ENCODE peak calls at places on chromosomes 12 and 14, in four cellular contexts. One of them, this sample, is unnamed.

GRCh38 chr12:113439606-113440030 is 17.4 kb downstream of the SDSL start:
- DNase-seq in RWPE1: peak; percentile 41
- DNase-seq in pancreas: peak; percentile 72
- DNase-seq in ovary: peak; percentile 46
- DNase-seq in this sample: no peak

GRCh38 chr14:77083082-77083481 is 15.0 kb upstream of the CIPC start:
- DNase-seq in RWPE1: no peak
- DNase-seq in pancreas: no peak
- DNase-seq in ovary: no peak
- DNase-seq in this sample: no peak

GRCh38 chr14:103103461-103104388 is 9.2 kb downstream of the EXOC3L4 start:
- DNase-seq in ovary: no peak
- DNase-seq in pancreas: peak; percentile 77
- DNase-seq in RWPE1: peak; percentile 52
- DNase-seq in this sample: peak; percentile 93

GRCh38 chr12:13523926-13524325 is 327.4 kb downstream of the EMP1 start:
- DNase-seq in ovary: no peak
- DNase-seq in RWPE1: no peak
- DNase-seq in pancreas: no peak
- DNase-seq in this sample: no peak

GRCh38 chr12:72075401-72075800 is 136.8 kb downstream of the TPH2 start:
- DNase-seq in RWPE1: no peak
- DNase-seq in pancreas: no peak
- DNase-seq in ovary: no peak
- DNase-seq in this sample: no peak

GRCh38 chr12:102980350-102980749 is 22.9 kb downstream of the ASCL1 start:
- DNase-seq in ovary: no peak
- DNase-seq in pancreas: no peak
- DNase-seq in RWPE1: no peak
- DNase-seq in this sample: no peak

GRCh38 chr12:123900898-123901376 is 71.7 kb downstream of the CCDC92 start:
- DNase-seq in RWPE1: no peak
- DNase-seq in pancreas: no peak
- DNase-seq in ovary: no peak
- DNase-seq in this sample: no peak

GRCh38 chr14:76486251-76486743 is 110.4 kb downstream of the ESRRB start:
- DNase-seq in RWPE1: no peak
- DNase-seq in ovary: no peak
- DNase-seq in pancreas: no peak
- DNase-seq in this sample: no peak

GRCh38 chr12:113473942-113474341 is 2.3 kb upstream of the LHX5 start:
- DNase-seq in pancreas: no peak
- DNase-seq in ovary: no peak
- DNase-seq in RWPE1: no peak
- DNase-seq in this sample: no peak

GRCh38 chr14:68232643-68233055 is 413.1 kb downstream of the RAD51B start:
- DNase-seq in RWPE1: peak; percentile 84
- DNase-seq in pancreas: no peak
- DNase-seq in ovary: peak; percentile 67
- DNase-seq in this sample: no peak

GRCh38 chr12:56522486-56523193 is 1.0 kb downstream of the RBMS2 start:
- DNase-seq in ovary: no peak
- DNase-seq in RWPE1: no peak
- DNase-seq in pancreas: no peak
- DNase-seq in this sample: no peak

GRCh38 chr12:1277905-1278304 is 286.9 kb downstream of the ERC1 start:
- DNase-seq in RWPE1: no peak
- DNase-seq in ovary: no peak
- DNase-seq in pancreas: no peak
- DNase-seq in this sample: no peak

GRCh38 chr12:74337951-74338350 is 199.7 kb upstream of the ATXN7L3B start:
- DNase-seq in RWPE1: peak; percentile 30
- DNase-seq in ovary: no peak
- DNase-seq in pancreas: no peak
- DNase-seq in this sample: no peak

GRCh38 chr12:112107728-112108447 is 695 bp downstream of the NAA25 start:
- DNase-seq in ovary: no peak
- DNase-seq in RWPE1: no peak
- DNase-seq in pancreas: no peak
- DNase-seq in this sample: peak; percentile 45

GRCh38 chr12:11174022-11174421 is 3.0 kb downstream of the SMIM10L1 start:
- DNase-seq in RWPE1: no peak
- DNase-seq in ovary: no peak
- DNase-seq in pancreas: no peak
- DNase-seq in this sample: no peak

GRCh38 chr14:77108753-77109152 is 10.7 kb downstream of the CIPC start:
- DNase-seq in pancreas: no peak
- DNase-seq in RWPE1: no peak
- DNase-seq in ovary: no peak
- DNase-seq in this sample: no peak

GRCh38 chr14:53608369-53608768 is 348.3 kb downstream of the BMP4 start:
- DNase-seq in RWPE1: peak; percentile 73
- DNase-seq in pancreas: no peak
- DNase-seq in ovary: no peak
- DNase-seq in this sample: no peak

GRCh38 chr12:81077686-81078441 is at the start of gene ACSS3:
- DNase-seq in RWPE1: no peak
- DNase-seq in ovary: peak; percentile 66
- DNase-seq in pancreas: peak; percentile 62
- DNase-seq in this sample: peak; percentile 81

GRCh38 chr14:103521438-103521961 is 1.1 kb downstream of the CKB start:
- DNase-seq in pancreas: no peak
- DNase-seq in ovary: no peak
- DNase-seq in RWPE1: no peak
- DNase-seq in this sample: no peak

GRCh38 chr14:72594099-72594901 is 299.6 kb downstream of the DPF3 start:
- DNase-seq in pancreas: no peak
- DNase-seq in RWPE1: no peak
- DNase-seq in ovary: no peak
- DNase-seq in this sample: no peak

GRCh38 chr14:103548463-103549351 is 13.8 kb downstream of the BAG5 start:
- DNase-seq in pancreas: peak; percentile 52
- DNase-seq in RWPE1: no peak
- DNase-seq in ovary: peak; percentile 25
- DNase-seq in this sample: no peak

GRCh38 chr14:35998303-35998702 is 172.2 kb downstream of the BRMS1L start:
- DNase-seq in ovary: no peak
- DNase-seq in pancreas: no peak
- DNase-seq in RWPE1: no peak
- DNase-seq in this sample: no peak

GRCh38 chr14:26187996-26188605 is 409.7 kb downstream of the NOVA1 start:
- DNase-seq in pancreas: no peak
- DNase-seq in RWPE1: no peak
- DNase-seq in ovary: no peak
- DNase-seq in this sample: no peak

GRCh38 chr12:132597333-132598283 is 12.8 kb downstream of the LRCOL1 start:
- DNase-seq in ovary: peak; percentile 58
- DNase-seq in pancreas: no peak
- DNase-seq in RWPE1: no peak
- DNase-seq in this sample: no peak

GRCh38 chr12:119020377-119021360 is 39.3 kb downstream of the SRRM4 start:
- DNase-seq in pancreas: peak; percentile 86
- DNase-seq in ovary: no peak
- DNase-seq in RWPE1: no peak
- DNase-seq in this sample: no peak

GRCh38 chr14:65549429-65549828 is 136.9 kb downstream of the FUT8 start:
- DNase-seq in RWPE1: no peak
- DNase-seq in ovary: no peak
- DNase-seq in pancreas: no peak
- DNase-seq in this sample: no peak

GRCh38 chr12:52499836-52500560 is 6.9 kb upstream of the KRT6A start:
- DNase-seq in RWPE1: no peak
- DNase-seq in ovary: no peak
- DNase-seq in pancreas: no peak
- DNase-seq in this sample: no peak

GRCh38 chr12:93612719-93613228 is 40.3 kb downstream of the SOCS2 start:
- DNase-seq in RWPE1: no peak
- DNase-seq in ovary: no peak
- DNase-seq in pancreas: no peak
- DNase-seq in this sample: no peak

GRCh38 chr12:70443274-70443673 is 77.2 kb downstream of the KCNMB4 start:
- DNase-seq in ovary: no peak
- DNase-seq in RWPE1: peak; percentile 34
- DNase-seq in pancreas: no peak
- DNase-seq in this sample: no peak

GRCh38 chr12:53613821-53614220 is 12.4 kb downstream of the ATF7 start:
- DNase-seq in RWPE1: peak; percentile 55
- DNase-seq in pancreas: no peak
- DNase-seq in ovary: no peak
- DNase-seq in this sample: no peak

GRCh38 chr12:53611304-53611703 is 14.9 kb downstream of the ATF7 start:
- DNase-seq in RWPE1: no peak
- DNase-seq in ovary: no peak
- DNase-seq in pancreas: no peak
- DNase-seq in this sample: no peak

GRCh38 chr12:53617700-53618099 is 8.5 kb downstream of the ATF7 start:
- DNase-seq in RWPE1: no peak
- DNase-seq in pancreas: no peak
- DNase-seq in ovary: no peak
- DNase-seq in this sample: no peak

GRCh38 chr12:53616950-53617349 is 9.2 kb downstream of the ATF7 start:
- DNase-seq in pancreas: no peak
- DNase-seq in ovary: no peak
- DNase-seq in RWPE1: no peak
- DNase-seq in this sample: no peak

DNA sequence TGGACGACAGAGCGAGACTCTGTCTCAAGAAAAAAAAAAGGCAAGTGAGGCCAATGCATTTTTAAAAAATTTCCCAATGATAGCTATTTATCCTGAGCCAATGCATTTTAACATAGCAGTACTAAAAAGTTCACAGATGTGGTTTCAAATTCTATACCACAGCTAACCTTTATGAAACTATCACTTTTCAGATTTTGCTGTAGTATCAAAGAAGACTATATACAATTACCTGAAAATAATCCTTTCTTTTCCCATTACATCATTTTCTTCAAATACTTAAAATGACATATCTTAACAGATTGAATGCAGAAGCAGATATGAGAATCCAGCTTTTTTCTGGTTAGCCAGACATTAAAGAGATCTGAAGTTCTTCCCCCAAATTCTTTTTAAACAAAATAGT is 13.2 kb downstream of the ATF7 start:
- DNase-seq in ovary: no peak
- DNase-seq in pancreas: no peak
- DNase-seq in RWPE1: no peak
- DNase-seq in this sample: no peak
- H3K27ac ChIP-seq in ovary: no peak overlapping the region
- H3K27ac ChIP-seq in pancreas: no peak overlapping the region
- H3K27ac ChIP-seq in RWPE1: peak overlapping the region; percentile 19
- H3K27ac ChIP-seq in this sample: no peak overlapping the region

DNA sequence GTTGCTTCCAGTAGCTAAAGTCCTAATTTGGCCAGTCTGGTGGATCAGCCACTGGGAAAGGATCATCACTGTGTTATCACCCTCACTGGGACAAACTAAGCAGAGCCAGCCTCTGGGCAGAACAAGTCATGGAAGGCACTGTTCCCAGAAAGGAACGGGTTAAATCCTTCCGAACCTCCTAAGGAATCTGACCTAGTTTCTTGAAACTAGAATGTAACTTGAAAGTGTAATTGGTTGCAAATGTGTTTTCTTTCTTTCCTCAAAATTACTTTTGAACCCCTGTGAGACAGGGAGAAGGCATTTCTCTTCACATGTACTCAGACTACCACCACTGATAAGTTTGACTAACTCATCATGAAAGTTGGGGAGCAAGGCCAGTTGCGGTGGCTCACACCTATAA is 18.7 kb upstream of the KICS2 start:
- DNase-seq in RWPE1: no peak
- DNase-seq in pancreas: no peak
- DNase-seq in ovary: no peak
- DNase-seq in this sample: no peak
- H3K27ac ChIP-seq in RWPE1: no peak overlapping the region
- H3K27ac ChIP-seq in pancreas: no peak overlapping the region
- H3K27ac ChIP-seq in ovary: no peak overlapping the region
- H3K27ac ChIP-seq in this sample: no peak overlapping the region

DNA sequence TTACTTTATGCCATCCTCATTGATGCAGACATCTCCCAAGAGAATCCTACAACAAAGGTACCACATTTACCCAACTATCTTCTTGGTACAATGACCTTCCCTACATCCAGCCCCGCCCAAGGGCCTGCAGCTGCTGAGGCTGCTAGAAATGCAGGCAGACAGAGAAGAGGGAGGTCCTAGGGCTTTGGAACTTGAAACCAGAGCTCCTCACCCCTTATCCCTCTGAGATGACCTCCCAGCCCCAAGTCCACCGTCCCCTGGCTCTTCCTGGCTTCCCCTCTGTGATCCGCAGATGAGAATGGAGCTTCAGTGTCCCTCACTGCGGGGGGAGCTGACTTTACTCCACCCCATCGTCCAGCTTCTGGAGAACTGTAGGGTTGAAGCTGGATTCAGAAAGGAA is 1.6 kb upstream of the TNFRSF1A start:
- DNase-seq in RWPE1: no peak
- DNase-seq in ovary: no peak
- DNase-seq in pancreas: no peak
- DNase-seq in this sample: no peak
- H3K27ac ChIP-seq in RWPE1: peak overlapping the region; percentile 97
- H3K27ac ChIP-seq in ovary: peak overlapping the region; percentile 61
- H3K27ac ChIP-seq in pancreas: no peak overlapping the region
- H3K27ac ChIP-seq in this sample: no peak overlapping the region

GRCh38 chr12:108562348-108563134 is at the start of gene ISCU:
- DNase-seq in pancreas: peak; percentile 100
- DNase-seq in RWPE1: peak; percentile 98
- DNase-seq in ovary: peak; percentile 99
- DNase-seq in this sample: peak; percentile 99

GRCh38 chr12:108560752-108561719 is at the start of gene SART3:
- DNase-seq in pancreas: peak; percentile 83
- DNase-seq in RWPE1: peak; percentile 80
- DNase-seq in ovary: peak; percentile 81
- DNase-seq in this sample: peak; percentile 82

GRCh38 chr12:108559748-108560147 is 1.2 kb downstream of the SART3 start:
- DNase-seq in ovary: no peak
- DNase-seq in pancreas: no peak
- DNase-seq in RWPE1: no peak
- DNase-seq in this sample: no peak

GRCh38 chr12:108561852-108562347 is 496 bp upstream of the ISCU start:
- DNase-seq in ovary: no peak
- DNase-seq in RWPE1: no peak
- DNase-seq in pancreas: no peak
- DNase-seq in this sample: no peak

GRCh38 chr12:108560321-108560721 is 652 bp downstream of the SART3 start:
- DNase-seq in pancreas: no peak
- DNase-seq in ovary: no peak
- DNase-seq in RWPE1: no peak
- DNase-seq in this sample: no peak
- H3K27ac ChIP-seq in pancreas: peak overlapping the region; percentile 87
- H3K27ac ChIP-seq in ovary: no peak overlapping the region
- H3K27ac ChIP-seq in RWPE1: peak overlapping the region; percentile 76
- H3K27ac ChIP-seq in this sample: peak overlapping the region; percentile 90

DNA sequence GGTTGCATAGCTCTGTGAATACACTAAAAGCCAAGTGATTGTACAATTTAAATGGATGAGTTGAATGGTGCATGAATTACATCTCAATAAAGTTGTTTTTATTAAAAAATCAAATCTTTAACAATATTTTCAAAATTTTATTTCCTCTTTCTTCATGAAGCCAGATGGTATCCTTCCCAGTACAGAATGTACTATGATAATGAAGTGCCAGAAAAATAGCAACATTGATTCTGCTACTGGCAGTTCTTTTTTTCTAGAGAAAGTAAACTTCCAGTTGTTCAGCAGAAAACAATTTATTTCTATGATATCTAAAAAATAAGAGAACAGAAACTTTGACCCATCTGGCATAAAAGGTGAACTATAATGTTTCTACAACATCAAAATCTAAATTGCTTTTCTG is 61.5 kb downstream of the SLC2A13 start:
- DNase-seq in pancreas: no peak
- DNase-seq in RWPE1: no peak
- DNase-seq in ovary: no peak
- DNase-seq in this sample: no peak
- H3K27ac ChIP-seq in pancreas: no peak overlapping the region
- H3K27ac ChIP-seq in RWPE1: no peak overlapping the region
- H3K27ac ChIP-seq in ovary: no peak overlapping the region
- H3K27ac ChIP-seq in this sample: no peak overlapping the region

This sample was measured in right lobe of liver.